ENCODE peak calls at places on chromosomes 3 and 15, in six cellular contexts. U is CD4-positive, alpha-beta memory T cell; K is ovary; O is GM23248; B is effector memory CD4-positive, alpha-beta T cell; C is WERI-Rb-1. Z is an unnamed sample.

GRCh38 chr3:105747056-105747455 is 121.8 kb downstream of the CBLB start:
- DNase-seq in O (peak; percentile 86), K (no peak), U (peak; percentile 54), B (no peak), C (no peak), Z (no peak)

GRCh38 chr3:89165636-89166312 is 58.4 kb downstream of the EPHA3 start:
- DNase-seq in U (no peak), B (no peak), O (no peak), K (no peak), C (no peak), Z (peak; percentile 38)

GRCh38 chr15:89071471-89071870 is 16.8 kb upstream of the ABHD2 start:
- DNase-seq in B (no peak), U (no peak), K (no peak), C (no peak), O (no peak), Z (no peak)

GRCh38 chr3:72231439-72232196 is 446.7 kb upstream of the PROK2 start:
- DNase-seq in U (no peak), O (peak; percentile 23), C (no peak), K (peak; percentile 57), B (no peak), Z (no peak)

GRCh38 chr3:187909871-187910270 is 164.6 kb upstream of the BCL6 start:
- DNase-seq in C (no peak), U (no peak), O (peak; percentile 32), K (no peak), B (no peak), Z (no peak)

GRCh38 chr15:53351373-53351772 is 408.1 kb downstream of the WDR72 start:
- DNase-seq in O (no peak), U (no peak), K (no peak), B (no peak), C (no peak), Z (peak; percentile 5)

GRCh38 chr3:88219138-88219792 is 69.5 kb downstream of the C3orf38 start:
- DNase-seq in U (no peak), O (peak; percentile 75), K (no peak), B (no peak), C (peak; percentile 78), Z (peak; percentile 65)

GRCh38 chr3:126245811-126246727 is 65.7 kb upstream of the ALDH1L1 start:
- DNase-seq in O (peak; percentile 75), K (peak; percentile 75), C (peak; percentile 59), U (no peak), B (no peak), Z (peak; percentile 71)

GRCh38 chr3:72536206-72536887 is 311.9 kb downstream of the SHQ1 start:
- DNase-seq in O (no peak), B (no peak), C (no peak), U (no peak), K (no peak), Z (no peak)

GRCh38 chr3:195512798-195513345 is 30.3 kb downstream of the PPP1R2 start:
- DNase-seq in K (no peak), B (no peak), C (no peak), O (no peak), U (no peak), Z (no peak)

GRCh38 chr15:77974416-77975331 is 102.8 kb downstream of the TBC1D2B start:
- DNase-seq in K (peak; percentile 54), B (no peak), U (no peak), C (no peak), O (no peak), Z (peak; percentile 19)

GRCh38 chr15:80179966-80180365 is 27.2 kb downstream of the FAH start:
- DNase-seq in B (no peak), U (no peak), O (no peak), C (no peak), K (no peak), Z (no peak)

GRCh38 chr3:38311474-38311873 is 29.4 kb downstream of the SLC22A14 start:
- DNase-seq in C (no peak), B (no peak), K (no peak), U (no peak), O (no peak), Z (no peak)

GRCh38 chr3:137792633-137793271 is 28.6 kb downstream of the SOX14 start:
- DNase-seq in C (no peak), K (peak; percentile 53), B (no peak), O (peak; percentile 66), U (no peak), Z (peak; percentile 55)

GRCh38 chr15:76059320-76060097 is at the start of gene TMEM266:
- DNase-seq in K (peak; percentile 56), O (peak; percentile 52), C (peak; percentile 62), U (no peak), B (no peak), Z (peak; percentile 98)

GRCh38 chr3:134552776-134553175 is 66.9 kb downstream of the CEP63 start:
- DNase-seq in B (no peak), O (peak; percentile 24), K (no peak), C (no peak), U (no peak), Z (no peak)

GRCh38 chr15:69046781-69047180 is 32.3 kb downstream of the NOX5 start:
- DNase-seq in K (no peak), C (no peak), U (no peak), O (no peak), B (no peak), Z (no peak)

GRCh38 chr3:51340989-51341636 is 44.0 kb upstream of the MANF start:
- DNase-seq in U (no peak), O (peak; percentile 41), C (no peak), K (no peak), B (no peak), Z (no peak)

GRCh38 chr3:105533955-105534354 is 167.2 kb downstream of the ALCAM start:
- DNase-seq in B (no peak), O (no peak), K (no peak), U (no peak), C (no peak), Z (no peak)

GRCh38 chr15:39364721-39365120 is 216.2 kb upstream of the THBS1 start:
- DNase-seq in C (no peak), B (no peak), K (no peak), U (no peak), O (peak; percentile 54), Z (no peak)

GRCh38 chr15:50009634-50010033 is 109.4 kb downstream of the ATP8B4 start:
- DNase-seq in K (no peak), C (no peak), O (no peak), U (no peak), B (no peak), Z (no peak)

GRCh38 chr15:38354321-38354929 is 99.5 kb upstream of the FAM98B start:
- DNase-seq in C (peak; percentile 58), K (peak; percentile 47), B (peak; percentile 24), O (peak; percentile 76), U (peak; percentile 48), Z (peak; percentile 31)

GRCh38 chr15:93028632-93029612 is 60.1 kb downstream of the RGMA start:
- DNase-seq in B (no peak), U (no peak), O (peak; percentile 96), K (peak; percentile 83), C (no peak), Z (peak; percentile 64)

GRCh38 chr3:140243536-140243935 is 308.6 kb downstream of the CLSTN2 start:
- DNase-seq in B (no peak), U (no peak), C (no peak), O (no peak), K (no peak), Z (no peak)

GRCh38 chr15:78969687-78970349 is 25.0 kb upstream of the CTSH start:
- DNase-seq in O (peak; percentile 43), K (no peak), U (no peak), C (no peak), B (no peak), Z (no peak)

GRCh38 chr3:98525494-98525893 is 2.8 kb upstream of the CLDND1 start:
- DNase-seq in O (no peak), B (no peak), K (no peak), U (no peak), C (no peak), Z (no peak)

GRCh38 chr3:195227871-195228270 is 43.1 kb downstream of the XXYLT1 start:
- DNase-seq in O (no peak), C (no peak), K (peak; percentile 27), B (no peak), U (no peak), Z (no peak)

DNA sequence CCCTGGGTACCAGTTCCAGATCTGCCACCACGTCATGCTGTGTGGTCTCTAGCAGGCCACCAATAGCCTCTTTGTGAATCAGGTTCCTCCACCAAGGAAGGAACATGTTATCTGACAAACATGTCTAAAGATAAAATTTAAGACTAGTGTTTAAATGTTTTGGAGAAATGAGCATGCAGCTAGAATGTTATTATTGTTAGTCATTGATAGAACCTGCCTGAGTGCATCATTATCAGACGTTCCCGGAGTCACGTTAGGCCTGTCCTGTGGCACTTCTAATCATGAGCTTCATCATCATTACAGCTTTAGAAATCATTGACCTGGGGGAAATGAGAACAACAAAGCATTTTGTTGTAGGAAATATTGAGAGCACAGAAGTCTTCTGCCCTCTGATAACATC is 58.9 kb upstream of the FURIN start:
- DNase-seq in C (no peak), B (no peak), U (no peak), K (no peak), O (no peak), Z (no peak)
- H3K36me3 ChIP-seq in C (peaks cover 62% of the 10 kb centered on the region), B (no peaks in the 10 kb centered on the region), U (no peaks in the 10 kb centered on the region), K (no peaks in the 10 kb centered on the region), O (no peaks in the 10 kb centered on the region), Z (peaks cover 17% of the 10 kb centered on the region)

DNA sequence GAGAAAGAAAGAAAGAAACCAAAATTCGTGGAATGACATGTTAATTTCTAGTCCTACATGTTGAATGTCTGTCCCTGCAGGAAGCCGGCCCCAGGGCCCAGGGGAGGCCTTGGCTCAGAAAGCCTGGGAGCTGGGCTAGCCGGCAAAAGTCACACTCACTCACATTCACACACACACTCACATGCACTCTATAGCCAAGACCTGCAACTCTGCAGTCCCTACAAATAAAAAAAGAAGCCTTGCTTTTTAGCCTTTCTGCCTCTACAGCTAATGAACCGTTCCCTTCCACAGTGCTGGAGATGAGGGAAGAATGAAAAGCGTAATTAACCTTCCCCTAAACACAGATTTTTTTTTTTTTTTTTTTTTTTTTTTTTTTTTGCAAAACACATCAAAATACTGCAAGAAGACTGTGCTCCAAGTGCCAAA is 4.4 kb downstream of the MECOM start:
- DNase-seq in K (no peak), O (no peak), B (no peak), U (no peak), C (no peak), Z (peak; percentile 66)
- H3K4me3 ChIP-seq in K (no peak overlapping the region), O (no peak overlapping the region), B (no peak overlapping the region), U (no peak overlapping the region), C (no peak overlapping the region), Z (peak overlapping the region; percentile 41)

DNA sequence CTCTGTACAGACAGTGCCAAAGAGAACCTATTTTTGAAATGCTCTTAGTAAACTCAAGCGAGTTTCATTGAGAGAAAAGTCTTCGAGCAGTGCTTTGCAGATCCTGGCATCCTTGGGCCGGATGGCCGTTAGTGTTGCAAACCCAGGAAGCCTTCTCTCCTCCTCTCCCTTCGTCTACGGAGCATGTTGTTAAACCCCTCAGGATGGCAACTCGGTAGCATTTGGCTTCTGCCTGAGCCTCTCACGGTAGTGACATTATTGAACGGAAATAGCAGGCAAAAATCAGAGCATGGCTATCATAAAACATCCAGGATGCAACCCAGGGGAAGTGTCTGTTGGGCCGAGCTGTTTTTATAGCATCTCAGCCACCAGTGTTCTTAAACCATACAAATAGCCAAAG is 6.7 kb upstream of the SEC13 start:
- DNase-seq in C (no peak), K (no peak), O (no peak), B (no peak), U (no peak), Z (peak; percentile 30)
- H3K27me3 ChIP-seq in C (no peaks in the 10 kb centered on the region), K (no peaks in the 10 kb centered on the region), O (peaks cover 70% of the 10 kb centered on the region), B (no peaks in the 10 kb centered on the region), U (peaks cover 6% of the 10 kb centered on the region), Z (no peaks in the 10 kb centered on the region)

DNA sequence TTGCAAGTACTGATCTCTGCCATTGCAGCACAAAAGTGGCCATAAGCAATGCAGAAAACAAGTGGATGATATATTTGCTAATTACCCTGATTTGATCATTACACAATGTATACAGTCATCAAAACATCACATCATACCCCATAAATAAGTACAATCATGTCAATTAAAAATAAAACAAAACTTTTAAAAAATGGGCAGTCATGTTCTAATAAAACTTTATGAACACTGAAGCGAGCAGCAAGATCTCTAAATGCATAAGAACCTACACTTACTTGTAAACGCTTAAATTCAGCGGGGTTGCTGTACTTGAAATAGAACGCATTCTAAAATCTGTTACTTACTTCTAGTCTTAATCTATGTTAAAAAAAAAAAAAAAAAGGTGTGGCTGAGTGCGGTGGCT is 73.4 kb downstream of the AQR start:
- DNase-seq in U (no peak), C (no peak), B (no peak), K (no peak), O (no peak), Z (no peak)
- H3K36me3 ChIP-seq in U (peaks cover 36% of the 10 kb centered on the region), C (peaks cover 42% of the 10 kb centered on the region), B (peaks cover 58% of the 10 kb centered on the region), K (no peaks in the 10 kb centered on the region), O (peaks cover 64% of the 10 kb centered on the region), Z (peaks cover 3% of the 10 kb centered on the region)